ENCODE peak calls at places on chromosomes 1 and 21, in seven cellular contexts. B is mammary epithelial cell; D is tibial nerve; Y is CD8-positive, alpha-beta T cell; L is hepatocyte; G is testis; U is endothelial cell of umbilical vein. H is an unnamed sample.

GRCh38 chr1:82152356-82153281 is 351.9 kb downstream of the ADGRL2 start:
- DNase-seq in B (no peak), D (no peak), Y (no peak), L (no peak), G (no peak), U (no peak), H (no peak)

GRCh38 chr1:176656257-176656995 is 193.5 kb downstream of the PAPPA2 start:
- DNase-seq in B (peak; percentile 71), D (no peak), Y (no peak), L (peak; percentile 48), G (no peak), U (no peak), H (peak; percentile 86)

GRCh38 chr1:63463248-63463647 is 59.8 kb downstream of the ITGB3BP start:
- DNase-seq in B (peak; percentile 57), D (no peak), Y (no peak), L (no peak), G (no peak), U (peak; percentile 87), H (no peak)

GRCh38 chr1:3674100-3675094 is 22.1 kb downstream of the TP73 start:
- DNase-seq in B (no peak), D (no peak), Y (peak; percentile 2), L (no peak), G (no peak), U (no peak), H (no peak)

GRCh38 chr1:32647308-32648134 is 2.8 kb downstream of the ZBTB8OS start:
- DNase-seq in B (no peak), D (no peak), Y (no peak), L (no peak), G (no peak), U (no peak), H (no peak)

GRCh38 chr1:197331565-197331964 is 63.5 kb downstream of the CRB1 start:
- DNase-seq in B (no peak), D (no peak), Y (no peak), L (no peak), G (no peak), U (no peak), H (no peak)

GRCh38 chr1:205429742-205430464 is 8.0 kb upstream of the LEMD1 start:
- DNase-seq in B (no peak), D (no peak), Y (no peak), L (no peak), G (no peak), U (no peak), H (no peak)

GRCh38 chr1:229582011-229582694 is 23.6 kb upstream of the ABCB10 start:
- DNase-seq in B (no peak), D (no peak), Y (no peak), L (no peak), G (peak; percentile 59), U (peak; percentile 14), H (peak; percentile 86)

GRCh38 chr1:78715181-78715661 is 65.6 kb downstream of the IFI44 start:
- DNase-seq in B (peak; percentile 77), D (no peak), Y (no peak), L (no peak), G (no peak), U (no peak), H (no peak)

GRCh38 chr1:37995773-37996379 is 6.1 kb upstream of the SF3A3 start:
- DNase-seq in B (no peak), D (peak; percentile 73), Y (peak; percentile 24), L (peak; percentile 83), G (peak; percentile 74), U (no peak), H (no peak)

GRCh38 chr1:81254560-81254959 is 546.2 kb upstream of the ADGRL2 start:
- DNase-seq in B (no peak), D (no peak), Y (no peak), L (no peak), G (no peak), U (no peak), H (no peak)

DNA sequence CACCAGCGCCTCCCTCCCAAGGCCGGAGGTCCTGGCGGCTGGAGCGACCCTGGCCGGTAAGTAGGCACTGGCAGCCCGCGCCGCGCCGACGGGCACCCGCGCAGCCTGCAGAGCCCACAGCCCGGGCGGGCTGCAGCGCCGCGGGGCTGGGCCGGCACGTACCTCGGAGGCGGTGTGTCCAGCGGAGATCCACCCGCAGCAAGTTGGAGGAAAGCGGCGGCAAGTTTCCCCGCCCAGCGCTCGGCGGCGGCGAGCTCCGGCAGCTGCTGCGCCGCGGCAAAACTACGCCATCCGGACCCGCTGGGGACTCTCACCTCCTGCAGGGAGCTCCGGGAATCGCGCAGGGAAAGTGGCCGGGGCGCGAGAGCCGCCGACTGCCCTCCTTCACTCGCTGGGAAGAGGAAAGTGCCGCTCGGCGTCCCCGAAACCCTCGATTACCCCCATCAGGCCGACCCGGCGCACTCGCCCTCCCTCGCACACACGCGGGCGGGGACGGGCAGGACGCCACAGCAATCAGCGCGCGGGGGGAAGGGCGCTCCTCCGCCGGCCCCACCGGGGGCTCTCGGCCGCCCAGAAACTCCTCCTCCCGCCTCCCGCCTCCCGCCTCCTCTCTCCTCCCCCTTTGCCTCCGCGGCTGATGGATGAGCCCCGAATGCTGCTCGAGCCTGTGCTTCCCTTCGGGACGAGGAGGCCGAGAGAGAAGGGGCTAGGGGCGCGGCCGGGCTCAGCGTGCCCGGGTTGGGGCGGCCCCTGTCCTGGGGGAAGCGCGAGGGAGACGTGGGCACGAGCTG is at the start of gene TGFBR3:
- DNase-seq in B (peak; percentile 62), D (peak; percentile 89), Y (peak; percentile 72), L (peak; percentile 93), G (peak; percentile 93), U (peak; percentile 93), H (peak; percentile 50)
- TF ChIP-seq CTCF in B (peak; percentile 64), D (peak; percentile 50), Y (no peak), L (peak; percentile 55), G (peak; percentile 55), U (peak; percentile 59), H (peak; percentile 52)

GRCh38 chr1:42320689-42321088 is 14.3 kb downstream of the FOXJ3 start:
- DNase-seq in B (no peak), D (no peak), Y (no peak), L (no peak), G (no peak), U (no peak), H (no peak)
- H3K27ac ChIP-seq in B (no peak overlapping the region), D (no peak overlapping the region), Y (no peak overlapping the region), L (peak overlapping the region; percentile 26), G (no peak overlapping the region), U (no peak overlapping the region), H (no peak overlapping the region)

GRCh38 chr1:147581459-147581858 is 40.2 kb downstream of the BCL9 start:
- DNase-seq in B (no peak), D (no peak), Y (no peak), L (no peak), G (no peak), U (no peak), H (no peak)

GRCh38 chr1:147580609-147581008 is 39.3 kb downstream of the BCL9 start:
- DNase-seq in B (no peak), D (no peak), Y (no peak), L (no peak), G (no peak), U (no peak), H (no peak)

GRCh38 chr1:147580200-147580557 is 38.9 kb downstream of the BCL9 start:
- DNase-seq in B (peak; percentile 46), D (no peak), Y (no peak), L (no peak), G (no peak), U (no peak), H (no peak)

GRCh38 chr1:147577033-147577773 is 35.9 kb downstream of the BCL9 start:
- DNase-seq in B (no peak), D (no peak), Y (no peak), L (no peak), G (no peak), U (no peak), H (no peak)

GRCh38 chr1:147579532-147580199 is 38.4 kb downstream of the BCL9 start:
- DNase-seq in B (no peak), D (no peak), Y (no peak), L (peak; percentile 91), G (no peak), U (no peak), H (no peak)
- H3K4me3 ChIP-seq in B (no peak overlapping the region), D (no peak overlapping the region), Y (no peak overlapping the region), L (no peak overlapping the region), G (no peak overlapping the region), U (no peak overlapping the region), H (no peak overlapping the region)

GRCh38 chr1:118247593-118247992 is 62.6 kb upstream of the SPAG17 start:
- DNase-seq in B (peak; percentile 23), D (no peak), Y (no peak), L (no peak), G (peak; percentile 20), U (no peak), H (no peak)
- TF ChIP-seq CTCF in B (peak; percentile 79), D (no peak), Y (no peak), L (peak; percentile 33), G (no peak), U (no peak), H (no peak)

GRCh38 chr1:204095248-204095640 is 22.3 kb downstream of the SOX13 start:
- DNase-seq in B (no peak), D (no peak), Y (no peak), L (no peak), G (no peak), U (no peak), H (no peak)
- H3K27ac ChIP-seq in B (no peak overlapping the region), D (no peak overlapping the region), Y (no peak overlapping the region), L (no peak overlapping the region), G (no peak overlapping the region), U (no peak overlapping the region), H (no peak overlapping the region)

GRCh38 chr21:26082549-26082948 is 88.0 kb downstream of the APP start:
- DNase-seq in B (no peak), D (no peak), Y (no peak), L (no peak), G (no peak), U (no peak), H (no peak)

GRCh38 chr21:26085100-26085499 is 85.5 kb downstream of the APP start:
- DNase-seq in B (no peak), D (no peak), Y (no peak), L (no peak), G (no peak), U (no peak), H (no peak)

GRCh38 chr21:26077523-26077922 is 93.0 kb downstream of the APP start:
- DNase-seq in B (no peak), D (no peak), Y (no peak), L (peak; percentile 21), G (no peak), U (no peak), H (no peak)

GRCh38 chr21:26080211-26080610 is 90.4 kb downstream of the APP start:
- DNase-seq in B (no peak), D (no peak), Y (no peak), L (no peak), G (no peak), U (no peak), H (no peak)

DNA sequence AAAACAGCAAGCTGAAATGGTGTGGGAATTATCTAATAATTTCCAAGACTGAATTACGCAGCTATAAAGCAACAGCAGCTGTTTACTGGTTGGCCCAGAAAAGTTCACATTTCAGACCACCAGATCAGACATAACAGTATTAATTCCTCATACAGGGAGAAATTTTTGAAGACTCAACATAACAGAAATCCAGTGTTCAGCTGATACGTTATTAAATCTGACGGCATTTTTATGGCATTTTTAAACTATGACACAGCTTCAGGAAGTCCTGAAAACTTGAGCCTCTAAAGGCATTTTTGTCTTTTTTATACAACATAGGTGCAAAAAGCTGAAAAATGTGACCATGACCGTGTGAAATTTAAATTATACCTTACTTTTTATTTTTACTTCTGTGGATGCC is 91.2 kb downstream of the APP start:
- DNase-seq in B (no peak), D (no peak), Y (no peak), L (no peak), G (no peak), U (no peak), H (no peak)
- H3K4me3 ChIP-seq in B (no peak overlapping the region), D (no peak overlapping the region), Y (no peak overlapping the region), L (no peak overlapping the region), G (no peak overlapping the region), U (no peak overlapping the region), H (no peak overlapping the region)